ENCODE peak calls at places on chromosomes 3 and 15, in five cellular contexts. One of them, this sample, is unnamed.
A peak's percentile ranks its signal among the peaks of the same experiment; 100 is the strongest.

GRCh38 chr3:179068779-179069530 is 2.7 kb downstream of the ZMAT3 start:
- DNase-seq in Right ventricle myocardium superior: no peak
- DNase-seq in endothelial cell: peak; percentile 59
- DNase-seq in AG08395: peak; percentile 45
- DNase-seq in activated T-helper 1 cell treated with anti-CD3 and anti-CD28 coated beads, Interleukin-2, amount 50 U/mL, for 16 hours: no peak
- DNase-seq in this sample: no peak

GRCh38 chr15:96838088-96838487 is 507.6 kb downstream of the NR2F2 start:
- DNase-seq in Right ventricle myocardium superior: no peak
- DNase-seq in endothelial cell: no peak
- DNase-seq in AG08395: no peak
- DNase-seq in activated T-helper 1 cell treated with anti-CD3 and anti-CD28 coated beads, Interleukin-2, amount 50 U/mL, for 16 hours: no peak
- DNase-seq in this sample: no peak

GRCh38 chr3:195757371-195757770 is 36.6 kb downstream of the MUC20 start:
- DNase-seq in Right ventricle myocardium superior: no peak
- DNase-seq in endothelial cell: no peak
- DNase-seq in AG08395: no peak
- DNase-seq in activated T-helper 1 cell treated with anti-CD3 and anti-CD28 coated beads, Interleukin-2, amount 50 U/mL, for 16 hours: no peak
- DNase-seq in this sample: no peak

GRCh38 chr3:31613654-31614053 is 80.9 kb downstream of the STT3B start:
- DNase-seq in Right ventricle myocardium superior: no peak
- DNase-seq in endothelial cell: no peak
- DNase-seq in AG08395: no peak
- DNase-seq in activated T-helper 1 cell treated with anti-CD3 and anti-CD28 coated beads, Interleukin-2, amount 50 U/mL, for 16 hours: no peak
- DNase-seq in this sample: no peak

GRCh38 chr3:81173514-81173913 is 587.9 kb downstream of the GBE1 start:
- DNase-seq in Right ventricle myocardium superior: no peak
- DNase-seq in endothelial cell: peak; percentile 18
- DNase-seq in AG08395: no peak
- DNase-seq in activated T-helper 1 cell treated with anti-CD3 and anti-CD28 coated beads, Interleukin-2, amount 50 U/mL, for 16 hours: no peak
- DNase-seq in this sample: peak; percentile 11

GRCh38 chr3:120928991-120929390 is 21.0 kb downstream of the STXBP5L start:
- DNase-seq in Right ventricle myocardium superior: no peak
- DNase-seq in endothelial cell: no peak
- DNase-seq in AG08395: no peak
- DNase-seq in activated T-helper 1 cell treated with anti-CD3 and anti-CD28 coated beads, Interleukin-2, amount 50 U/mL, for 16 hours: no peak
- DNase-seq in this sample: no peak

GRCh38 chr3:56890448-56891083 is 88.8 kb upstream of the ARHGEF3 start:
- DNase-seq in Right ventricle myocardium superior: no peak
- DNase-seq in endothelial cell: no peak
- DNase-seq in AG08395: peak; percentile 17
- DNase-seq in activated T-helper 1 cell treated with anti-CD3 and anti-CD28 coated beads, Interleukin-2, amount 50 U/mL, for 16 hours: no peak
- DNase-seq in this sample: no peak

GRCh38 chr3:59605318-59605717 is 555.5 kb upstream of the CFAP20DC start:
- DNase-seq in Right ventricle myocardium superior: no peak
- DNase-seq in endothelial cell: no peak
- DNase-seq in AG08395: no peak
- DNase-seq in activated T-helper 1 cell treated with anti-CD3 and anti-CD28 coated beads, Interleukin-2, amount 50 U/mL, for 16 hours: no peak
- DNase-seq in this sample: no peak

GRCh38 chr3:111517801-111518200 is 24.2 kb upstream of the CD96 start:
- DNase-seq in Right ventricle myocardium superior: no peak
- DNase-seq in endothelial cell: no peak
- DNase-seq in AG08395: no peak
- DNase-seq in activated T-helper 1 cell treated with anti-CD3 and anti-CD28 coated beads, Interleukin-2, amount 50 U/mL, for 16 hours: no peak
- DNase-seq in this sample: no peak

GRCh38 chr3:111244760-111245159 is 173.1 kb downstream of the NECTIN3 start:
- DNase-seq in Right ventricle myocardium superior: no peak
- DNase-seq in endothelial cell: no peak
- DNase-seq in AG08395: peak; percentile 57
- DNase-seq in activated T-helper 1 cell treated with anti-CD3 and anti-CD28 coated beads, Interleukin-2, amount 50 U/mL, for 16 hours: no peak
- DNase-seq in this sample: no peak

GRCh38 chr3:156792114-156792513 is 34.0 kb upstream of the LEKR1 start:
- DNase-seq in Right ventricle myocardium superior: no peak
- DNase-seq in endothelial cell: no peak
- DNase-seq in AG08395: no peak
- DNase-seq in activated T-helper 1 cell treated with anti-CD3 and anti-CD28 coated beads, Interleukin-2, amount 50 U/mL, for 16 hours: no peak
- DNase-seq in this sample: no peak

GRCh38 chr15:39581501-39582285 is 814 bp downstream of the THBS1 start:
- DNase-seq in Right ventricle myocardium superior: peak; percentile 68
- DNase-seq in endothelial cell: peak; percentile 40
- DNase-seq in AG08395: no peak
- DNase-seq in activated T-helper 1 cell treated with anti-CD3 and anti-CD28 coated beads, Interleukin-2, amount 50 U/mL, for 16 hours: no peak
- DNase-seq in this sample: peak; percentile 67

GRCh38 chr3:62875103-62876002 is at the start of gene CADPS:
- DNase-seq in Right ventricle myocardium superior: peak; percentile 37
- DNase-seq in endothelial cell: peak; percentile 21
- DNase-seq in AG08395: no peak
- DNase-seq in activated T-helper 1 cell treated with anti-CD3 and anti-CD28 coated beads, Interleukin-2, amount 50 U/mL, for 16 hours: no peak
- DNase-seq in this sample: no peak

GRCh38 chr3:43727930-43728329 is 37.2 kb downstream of the ABHD5 start:
- DNase-seq in Right ventricle myocardium superior: no peak
- DNase-seq in endothelial cell: no peak
- DNase-seq in AG08395: peak; percentile 3
- DNase-seq in activated T-helper 1 cell treated with anti-CD3 and anti-CD28 coated beads, Interleukin-2, amount 50 U/mL, for 16 hours: no peak
- DNase-seq in this sample: no peak

GRCh38 chr3:100766069-100766468 is 56.8 kb downstream of the TFG start:
- DNase-seq in Right ventricle myocardium superior: no peak
- DNase-seq in endothelial cell: no peak
- DNase-seq in AG08395: no peak
- DNase-seq in activated T-helper 1 cell treated with anti-CD3 and anti-CD28 coated beads, Interleukin-2, amount 50 U/mL, for 16 hours: no peak
- DNase-seq in this sample: no peak

GRCh38 chr3:67906256-67906655 is 251.8 kb upstream of the SUCLG2 start:
- DNase-seq in Right ventricle myocardium superior: no peak
- DNase-seq in endothelial cell: no peak
- DNase-seq in AG08395: no peak
- DNase-seq in activated T-helper 1 cell treated with anti-CD3 and anti-CD28 coated beads, Interleukin-2, amount 50 U/mL, for 16 hours: no peak
- DNase-seq in this sample: no peak

GRCh38 chr3:143002727-143003126 is 1.4 kb downstream of the U2SURP start:
- DNase-seq in Right ventricle myocardium superior: no peak
- DNase-seq in endothelial cell: no peak
- DNase-seq in AG08395: no peak
- DNase-seq in activated T-helper 1 cell treated with anti-CD3 and anti-CD28 coated beads, Interleukin-2, amount 50 U/mL, for 16 hours: no peak
- DNase-seq in this sample: no peak

GRCh38 chr3:131485116-131485515 is 17.7 kb downstream of the MRPL3 start:
- DNase-seq in Right ventricle myocardium superior: no peak
- DNase-seq in endothelial cell: no peak
- DNase-seq in AG08395: no peak
- DNase-seq in activated T-helper 1 cell treated with anti-CD3 and anti-CD28 coated beads, Interleukin-2, amount 50 U/mL, for 16 hours: no peak
- DNase-seq in this sample: no peak

GRCh38 chr3:171262431-171262830 is 197.8 kb downstream of the TNIK start:
- DNase-seq in Right ventricle myocardium superior: no peak
- DNase-seq in endothelial cell: no peak
- DNase-seq in AG08395: peak; percentile 50
- DNase-seq in activated T-helper 1 cell treated with anti-CD3 and anti-CD28 coated beads, Interleukin-2, amount 50 U/mL, for 16 hours: no peak
- DNase-seq in this sample: no peak

GRCh38 chr3:112093180-112093522 is 7.0 kb downstream of the C3orf52 start:
- DNase-seq in Right ventricle myocardium superior: no peak
- DNase-seq in endothelial cell: no peak
- DNase-seq in AG08395: no peak
- DNase-seq in activated T-helper 1 cell treated with anti-CD3 and anti-CD28 coated beads, Interleukin-2, amount 50 U/mL, for 16 hours: no peak
- DNase-seq in this sample: no peak

GRCh38 chr15:71736286-71736947 is 73.9 kb upstream of the NR2E3 start:
- DNase-seq in Right ventricle myocardium superior: no peak
- DNase-seq in endothelial cell: no peak
- DNase-seq in AG08395: no peak
- DNase-seq in activated T-helper 1 cell treated with anti-CD3 and anti-CD28 coated beads, Interleukin-2, amount 50 U/mL, for 16 hours: no peak
- DNase-seq in this sample: no peak

GRCh38 chr15:41862515-41863116 is 24.0 kb downstream of the PLA2G4B start:
- DNase-seq in Right ventricle myocardium superior: no peak
- DNase-seq in endothelial cell: no peak
- DNase-seq in AG08395: no peak
- DNase-seq in activated T-helper 1 cell treated with anti-CD3 and anti-CD28 coated beads, Interleukin-2, amount 50 U/mL, for 16 hours: no peak
- DNase-seq in this sample: no peak

This sample was measured in Caco-2.